ENCODE peak calls at places on chromosome 11, in ten cellular contexts. One of them, this sample, is unnamed.

GRCh38 chr11:104380358-104380757 is 216.4 kb upstream of the PDGFD start:
- DNase-seq in osteoblast: no peak
- DNase-seq in cardiac fibroblast: peak
- DNase-seq in brain microvascular endothelial cell: no peak
- DNase-seq in fibroblast of the aortic adventitia: peak
- DNase-seq in AG10803: peak
- DNase-seq in psoas muscle: no peak
- DNase-seq in vagina: no peak
- DNase-seq in fibroblast of villous mesenchyme: no peak
- DNase-seq in fibroblast of lung: no peak
- DNase-seq in this sample: no peak

GRCh38 chr11:18563090-18563730 is 25.3 kb downstream of the UEVLD start:
- DNase-seq in cardiac fibroblast: no peak
- DNase-seq in vagina: no peak
- DNase-seq in fibroblast of lung: no peak
- DNase-seq in fibroblast of villous mesenchyme: peak
- DNase-seq in fibroblast of the aortic adventitia: no peak
- DNase-seq in AG10803: no peak
- DNase-seq in osteoblast: peak
- DNase-seq in psoas muscle: no peak
- DNase-seq in brain microvascular endothelial cell: no peak
- DNase-seq in this sample: no peak

GRCh38 chr11:69101100-69101791 is 52.5 kb downstream of the TPCN2 start:
- DNase-seq in cardiac fibroblast: peak
- DNase-seq in osteoblast: peak
- DNase-seq in fibroblast of the aortic adventitia: peak
- DNase-seq in fibroblast of villous mesenchyme: peak
- DNase-seq in brain microvascular endothelial cell: peak
- DNase-seq in vagina: no peak
- DNase-seq in fibroblast of lung: peak
- DNase-seq in AG10803: peak
- DNase-seq in psoas muscle: peak
- DNase-seq in this sample: peak

GRCh38 chr11:926341-926916 is 759 bp downstream of the AP2A2 start:
- DNase-seq in fibroblast of the aortic adventitia: peak
- DNase-seq in fibroblast of lung: peak
- DNase-seq in vagina: no peak
- DNase-seq in fibroblast of villous mesenchyme: peak
- DNase-seq in cardiac fibroblast: peak
- DNase-seq in psoas muscle: peak
- DNase-seq in AG10803: peak
- DNase-seq in brain microvascular endothelial cell: peak
- DNase-seq in osteoblast: peak
- DNase-seq in this sample: peak

GRCh38 chr11:36976740-36977139 is 378.7 kb upstream of the RAG2 start:
- DNase-seq in cardiac fibroblast: no peak
- DNase-seq in AG10803: no peak
- DNase-seq in osteoblast: no peak
- DNase-seq in fibroblast of villous mesenchyme: no peak
- DNase-seq in fibroblast of lung: no peak
- DNase-seq in fibroblast of the aortic adventitia: no peak
- DNase-seq in psoas muscle: peak
- DNase-seq in brain microvascular endothelial cell: no peak
- DNase-seq in vagina: no peak
- DNase-seq in this sample: no peak

GRCh38 chr11:7892059-7892699 is 38.9 kb downstream of the OR10A6 start:
- DNase-seq in fibroblast of the aortic adventitia: peak
- DNase-seq in osteoblast: no peak
- DNase-seq in cardiac fibroblast: peak
- DNase-seq in AG10803: peak
- DNase-seq in brain microvascular endothelial cell: peak
- DNase-seq in vagina: no peak
- DNase-seq in fibroblast of villous mesenchyme: peak
- DNase-seq in fibroblast of lung: peak
- DNase-seq in psoas muscle: no peak
- DNase-seq in this sample: peak

GRCh38 chr11:34044664-34045485 is 6.7 kb upstream of the CAPRIN1 start:
- DNase-seq in psoas muscle: peak
- DNase-seq in osteoblast: peak
- DNase-seq in vagina: no peak
- DNase-seq in fibroblast of lung: peak
- DNase-seq in brain microvascular endothelial cell: peak
- DNase-seq in AG10803: peak
- DNase-seq in cardiac fibroblast: peak
- DNase-seq in fibroblast of the aortic adventitia: peak
- DNase-seq in fibroblast of villous mesenchyme: peak
- DNase-seq in this sample: peak

GRCh38 chr11:35404397-35404775 is 15.0 kb downstream of the SLC1A2 start:
- DNase-seq in vagina: peak
- DNase-seq in psoas muscle: no peak
- DNase-seq in fibroblast of the aortic adventitia: peak
- DNase-seq in fibroblast of lung: peak
- DNase-seq in cardiac fibroblast: peak
- DNase-seq in brain microvascular endothelial cell: no peak
- DNase-seq in AG10803: peak
- DNase-seq in fibroblast of villous mesenchyme: peak
- DNase-seq in osteoblast: no peak
- DNase-seq in this sample: peak

GRCh38 chr11:14213006-14213405 is 146.0 kb downstream of the RRAS2 start:
- DNase-seq in AG10803: no peak
- DNase-seq in fibroblast of villous mesenchyme: no peak
- DNase-seq in vagina: no peak
- DNase-seq in cardiac fibroblast: no peak
- DNase-seq in fibroblast of the aortic adventitia: no peak
- DNase-seq in brain microvascular endothelial cell: no peak
- DNase-seq in psoas muscle: no peak
- DNase-seq in fibroblast of lung: no peak
- DNase-seq in osteoblast: no peak
- DNase-seq in this sample: no peak

GRCh38 chr11:88338223-88338661 is 706 bp upstream of the CTSC start:
- DNase-seq in osteoblast: no peak
- DNase-seq in fibroblast of villous mesenchyme: peak
- DNase-seq in psoas muscle: peak
- DNase-seq in cardiac fibroblast: peak
- DNase-seq in brain microvascular endothelial cell: peak
- DNase-seq in fibroblast of lung: peak
- DNase-seq in AG10803: peak
- DNase-seq in fibroblast of the aortic adventitia: peak
- DNase-seq in vagina: no peak
- DNase-seq in this sample: peak

GRCh38 chr11:85784907-85785306 is 26.0 kb downstream of the SYTL2 start:
- DNase-seq in brain microvascular endothelial cell: no peak
- DNase-seq in fibroblast of villous mesenchyme: no peak
- DNase-seq in psoas muscle: no peak
- DNase-seq in cardiac fibroblast: no peak
- DNase-seq in fibroblast of lung: no peak
- DNase-seq in AG10803: no peak
- DNase-seq in fibroblast of the aortic adventitia: no peak
- DNase-seq in osteoblast: no peak
- DNase-seq in vagina: no peak
- DNase-seq in this sample: no peak

GRCh38 chr11:66159585-66159984 is 89.5 kb downstream of the PACS1 start:
- DNase-seq in fibroblast of villous mesenchyme: peak
- DNase-seq in AG10803: peak
- DNase-seq in fibroblast of lung: no peak
- DNase-seq in fibroblast of the aortic adventitia: no peak
- DNase-seq in brain microvascular endothelial cell: no peak
- DNase-seq in psoas muscle: no peak
- DNase-seq in vagina: no peak
- DNase-seq in cardiac fibroblast: no peak
- DNase-seq in osteoblast: no peak
- DNase-seq in this sample: no peak

GRCh38 chr11:77126156-77126775 is 1.8 kb upstream of the MYO7A start:
- DNase-seq in osteoblast: no peak
- DNase-seq in fibroblast of the aortic adventitia: no peak
- DNase-seq in vagina: no peak
- DNase-seq in AG10803: no peak
- DNase-seq in cardiac fibroblast: no peak
- DNase-seq in fibroblast of villous mesenchyme: no peak
- DNase-seq in fibroblast of lung: no peak
- DNase-seq in brain microvascular endothelial cell: no peak
- DNase-seq in psoas muscle: no peak
- DNase-seq in this sample: no peak

GRCh38 chr11:102589047-102589459 is 36.1 kb downstream of the MMP20 start:
- DNase-seq in fibroblast of villous mesenchyme: no peak
- DNase-seq in vagina: no peak
- DNase-seq in osteoblast: no peak
- DNase-seq in psoas muscle: no peak
- DNase-seq in fibroblast of the aortic adventitia: no peak
- DNase-seq in fibroblast of lung: no peak
- DNase-seq in brain microvascular endothelial cell: no peak
- DNase-seq in AG10803: no peak
- DNase-seq in cardiac fibroblast: no peak
- DNase-seq in this sample: no peak

GRCh38 chr11:108826136-108826535 is 161.3 kb downstream of the DDX10 start:
- DNase-seq in fibroblast of the aortic adventitia: no peak
- DNase-seq in osteoblast: no peak
- DNase-seq in cardiac fibroblast: no peak
- DNase-seq in vagina: no peak
- DNase-seq in psoas muscle: no peak
- DNase-seq in fibroblast of villous mesenchyme: no peak
- DNase-seq in brain microvascular endothelial cell: no peak
- DNase-seq in AG10803: no peak
- DNase-seq in fibroblast of lung: no peak
- DNase-seq in this sample: no peak

GRCh38 chr11:77127969-77128691 is at the start of gene MYO7A:
- DNase-seq in AG10803: no peak
- DNase-seq in psoas muscle: peak
- DNase-seq in vagina: no peak
- DNase-seq in osteoblast: peak
- DNase-seq in fibroblast of lung: peak
- DNase-seq in fibroblast of villous mesenchyme: peak
- DNase-seq in fibroblast of the aortic adventitia: no peak
- DNase-seq in cardiac fibroblast: no peak
- DNase-seq in brain microvascular endothelial cell: peak
- DNase-seq in this sample: peak

DNA sequence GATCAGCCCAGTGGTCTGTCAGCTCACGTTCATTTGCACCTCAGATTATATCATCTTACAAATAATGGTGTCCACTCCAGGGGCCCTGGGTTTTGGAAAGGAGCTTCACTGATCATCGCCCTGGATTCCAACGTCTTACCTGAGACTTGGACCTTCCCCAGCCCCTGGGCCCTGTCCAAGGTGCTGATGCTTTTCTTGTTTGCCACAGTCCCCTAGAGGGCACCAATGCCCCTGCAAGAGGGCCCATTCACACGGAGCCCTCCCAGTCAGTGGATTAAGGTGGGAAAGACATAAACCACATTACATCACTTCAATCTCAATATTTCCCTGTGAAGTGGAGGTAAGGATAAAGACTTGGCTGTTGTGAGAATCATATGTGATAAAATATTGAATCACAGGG is 167.2 kb downstream of the BUD13 start:
- DNase-seq in psoas muscle: no peak
- DNase-seq in fibroblast of the aortic adventitia: peak
- DNase-seq in vagina: no peak
- DNase-seq in fibroblast of lung: no peak
- DNase-seq in AG10803: no peak
- DNase-seq in fibroblast of villous mesenchyme: peak
- DNase-seq in cardiac fibroblast: peak
- DNase-seq in osteoblast: no peak
- DNase-seq in brain microvascular endothelial cell: peak
- DNase-seq in this sample: peak
- TF ChIP-seq CTCF in psoas muscle: no peak
- TF ChIP-seq CTCF in fibroblast of the aortic adventitia: peak
- TF ChIP-seq CTCF in vagina: no peak
- TF ChIP-seq CTCF in fibroblast of lung: peak
- TF ChIP-seq CTCF in AG10803: peak
- TF ChIP-seq CTCF in fibroblast of villous mesenchyme: peak
- TF ChIP-seq CTCF in cardiac fibroblast: peak
- TF ChIP-seq CTCF in osteoblast: peak
- TF ChIP-seq CTCF in brain microvascular endothelial cell: peak
- TF ChIP-seq CTCF in this sample: peak

DNA sequence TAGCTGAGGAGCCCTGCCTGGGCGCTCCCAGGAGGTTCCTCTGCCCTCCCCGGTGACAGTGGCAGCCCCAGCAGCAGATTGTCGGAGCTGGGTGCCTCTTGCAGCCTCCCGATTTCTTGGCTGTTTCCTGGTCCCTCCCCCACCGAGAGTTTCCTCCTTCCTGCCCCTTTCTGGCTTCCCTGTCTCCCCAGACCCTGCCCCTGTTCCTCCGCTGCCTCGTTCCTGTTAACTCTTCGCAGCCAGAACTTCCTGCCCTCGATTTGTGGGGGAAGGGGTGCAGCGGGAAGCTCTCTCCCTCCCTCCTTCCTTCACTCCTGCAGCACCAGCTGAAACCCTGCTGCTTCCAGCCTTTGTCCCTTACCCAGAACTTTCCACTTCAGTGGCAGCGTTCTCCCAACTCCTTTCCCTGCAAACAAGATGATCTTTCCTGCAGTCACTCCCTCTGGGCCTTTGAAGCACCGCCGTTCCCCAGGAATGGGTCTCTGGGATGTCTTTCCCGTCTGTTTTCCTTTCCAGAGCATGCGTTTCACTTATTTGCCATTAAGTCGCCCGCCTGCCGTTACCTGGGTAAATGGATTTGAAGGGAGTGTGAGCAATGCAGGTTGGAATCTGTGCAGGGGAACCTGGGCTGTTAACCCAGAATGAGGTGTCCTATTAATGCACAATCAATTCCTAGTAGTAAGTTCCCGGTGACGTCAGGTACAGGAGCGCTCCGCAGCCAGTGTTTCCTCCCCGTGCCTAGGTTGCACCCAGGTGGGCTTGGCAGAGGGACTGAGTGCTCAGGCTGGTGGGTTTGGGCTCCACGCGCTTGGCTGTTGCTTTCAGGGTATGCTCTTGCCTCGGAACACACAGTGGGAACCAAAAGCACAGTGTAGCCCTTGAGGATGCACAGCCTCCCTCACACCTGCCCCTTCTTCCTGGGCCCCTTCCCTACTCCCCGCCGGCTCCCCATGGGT is 4.3 kb downstream of the GRK2 start:
- DNase-seq in psoas muscle: peak
- DNase-seq in brain microvascular endothelial cell: no peak
- DNase-seq in cardiac fibroblast: no peak
- DNase-seq in fibroblast of lung: no peak
- DNase-seq in osteoblast: peak
- DNase-seq in AG10803: no peak
- DNase-seq in vagina: no peak
- DNase-seq in fibroblast of the aortic adventitia: no peak
- DNase-seq in fibroblast of villous mesenchyme: no peak
- DNase-seq in this sample: no peak
- H3K4me3 ChIP-seq in psoas muscle: peak
- H3K4me3 ChIP-seq in brain microvascular endothelial cell: peak
- H3K4me3 ChIP-seq in cardiac fibroblast: peak
- H3K4me3 ChIP-seq in fibroblast of lung: no peak
- H3K4me3 ChIP-seq in osteoblast: no peak
- H3K4me3 ChIP-seq in AG10803: peak
- H3K4me3 ChIP-seq in vagina: peak
- H3K4me3 ChIP-seq in fibroblast of the aortic adventitia: peak
- H3K4me3 ChIP-seq in fibroblast of villous mesenchyme: peak
- H3K4me3 ChIP-seq in this sample: peak

GRCh38 chr11:80816454-80816847 is 1375.6 kb upstream of the TENM4 start:
- DNase-seq in cardiac fibroblast: no peak
- DNase-seq in osteoblast: no peak
- DNase-seq in vagina: no peak
- DNase-seq in fibroblast of the aortic adventitia: no peak
- DNase-seq in brain microvascular endothelial cell: no peak
- DNase-seq in AG10803: no peak
- DNase-seq in psoas muscle: no peak
- DNase-seq in fibroblast of lung: no peak
- DNase-seq in fibroblast of villous mesenchyme: no peak
- DNase-seq in this sample: no peak
- TF ChIP-seq CTCF in cardiac fibroblast: no peak
- TF ChIP-seq CTCF in osteoblast: no peak
- TF ChIP-seq CTCF in vagina: no peak
- TF ChIP-seq CTCF in fibroblast of the aortic adventitia: no peak
- TF ChIP-seq CTCF in brain microvascular endothelial cell: no peak
- TF ChIP-seq CTCF in AG10803: no peak
- TF ChIP-seq CTCF in psoas muscle: no peak
- TF ChIP-seq CTCF in fibroblast of lung: no peak
- TF ChIP-seq CTCF in fibroblast of villous mesenchyme: no peak
- TF ChIP-seq CTCF in this sample: no peak

GRCh38 chr11:96267490-96268010 is 75.4 kb downstream of the MAML2 start:
- DNase-seq in fibroblast of lung: peak
- DNase-seq in cardiac fibroblast: no peak
- DNase-seq in osteoblast: no peak
- DNase-seq in psoas muscle: no peak
- DNase-seq in brain microvascular endothelial cell: no peak
- DNase-seq in fibroblast of the aortic adventitia: no peak
- DNase-seq in vagina: no peak
- DNase-seq in AG10803: no peak
- DNase-seq in fibroblast of villous mesenchyme: peak
- DNase-seq in this sample: peak
- H3K4me3 ChIP-seq in fibroblast of lung: no peak
- H3K4me3 ChIP-seq in cardiac fibroblast: no peak
- H3K4me3 ChIP-seq in osteoblast: no peak
- H3K4me3 ChIP-seq in psoas muscle: no peak
- H3K4me3 ChIP-seq in brain microvascular endothelial cell: no peak
- H3K4me3 ChIP-seq in fibroblast of the aortic adventitia: no peak
- H3K4me3 ChIP-seq in vagina: no peak
- H3K4me3 ChIP-seq in AG10803: no peak
- H3K4me3 ChIP-seq in fibroblast of villous mesenchyme: no peak
- H3K4me3 ChIP-seq in this sample: no peak

This sample was measured in choroid plexus epithelial cell.